ENCODE peak calls at places on chromosomes 6 and 20, in ten cellular contexts. U is tibial nerve, D is K562, T is A549, C is SK-N-SH, N is stomach, M is transverse colon, K is suprapubic skin, X is HepG2, P is sigmoid colon. G is an unnamed sample. For H3K4me1, the result is how much of the 10 kb centered on the place peaks cover.

GRCh38 chr6:16670183-16670582 is 91.1 kb downstream of the ATXN1 start:
- DNase-seq in U (no peak), P (no peak), N (no peak), K (no peak), M (peak), C (no peak), X (no peak), D (no peak), T (no peak), G (no peak)

GRCh38 chr6:169921853-169922779 is 170.7 kb downstream of the ERMARD start:
- DNase-seq in P (peak), N (no peak), X (peak), M (no peak), K (no peak), U (no peak), T (no peak), D (no peak), C (no peak), G (no peak)

GRCh38 chr6:5142915-5143314 is 57.8 kb downstream of the PPP1R3G start:
- DNase-seq in X (no peak), C (no peak), P (no peak), D (no peak), U (no peak), M (no peak), T (no peak), N (no peak), K (no peak), G (no peak)

GRCh38 chr6:94184666-94185464 is 765.5 kb upstream of the EPHA7 start:
- DNase-seq in T (no peak), C (no peak), X (no peak), P (no peak), K (no peak), U (no peak), D (no peak), M (no peak), N (no peak), G (no peak)

GRCh38 chr6:2166717-2167116 is 78.7 kb downstream of the GMDS start:
- DNase-seq in T (no peak), M (peak), P (no peak), C (no peak), U (no peak), N (peak), X (no peak), K (no peak), D (no peak), G (no peak)

GRCh38 chr20:41330343-41330720 is 10.3 kb upstream of the LPIN3 start:
- DNase-seq in M (no peak), C (no peak), N (no peak), P (no peak), K (no peak), U (no peak), D (no peak), T (no peak), X (no peak), G (no peak)

GRCh38 chr6:167846997-167847606 is 20.4 kb downstream of the AFDN start:
- DNase-seq in D (no peak), C (no peak), T (no peak), P (no peak), M (no peak), K (no peak), U (no peak), N (no peak), X (no peak), G (no peak)

GRCh38 chr6:75467906-75468460 is 25.6 kb downstream of the FILIP1 start:
- DNase-seq in M (no peak), N (no peak), K (no peak), T (no peak), D (no peak), P (peak), X (no peak), U (no peak), C (no peak), G (no peak)

GRCh38 chr6:160996316-160996715 is 4.7 kb downstream of the MAP3K4 start:
- DNase-seq in D (no peak), P (no peak), N (no peak), M (no peak), K (no peak), U (no peak), X (no peak), C (no peak), T (no peak), G (no peak)

GRCh38 chr6:14118444-14118843 is 872 bp downstream of the CD83 start:
- DNase-seq in N (no peak), C (no peak), D (no peak), M (no peak), T (no peak), U (no peak), X (no peak), K (no peak), P (no peak), G (no peak)

GRCh38 chr20:5156670-5157448 is 30.1 kb downstream of the CDS2 start:
- DNase-seq in X (peak), D (no peak), K (no peak), C (no peak), N (no peak), U (no peak), M (no peak), T (no peak), P (no peak), G (no peak)

GRCh38 chr20:53255102-53255710 is 283.0 kb downstream of the TSHZ2 start:
- DNase-seq in U (no peak), K (no peak), N (no peak), C (no peak), T (no peak), D (no peak), X (no peak), M (no peak), P (no peak), G (no peak)

GRCh38 chr6:73655341-73655917 is 1.6 kb upstream of the SLC17A5 start:
- DNase-seq in C (no peak), X (no peak), M (no peak), T (no peak), U (no peak), P (no peak), D (no peak), N (no peak), K (no peak), G (no peak)

GRCh38 chr6:121838842-121839241 is 403.4 kb downstream of the GJA1 start:
- DNase-seq in M (no peak), U (no peak), X (no peak), N (no peak), T (no peak), P (no peak), C (no peak), K (no peak), D (no peak), G (no peak)

GRCh38 chr6:46876126-46876525 is 45.6 kb downstream of the ADGRF5 start:
- DNase-seq in N (peak), X (no peak), M (no peak), U (no peak), K (peak), C (no peak), P (no peak), T (peak), D (no peak), G (no peak)

GRCh38 chr6:72080260-72080941 is 194.1 kb downstream of the RIMS1 start:
- DNase-seq in C (no peak), X (no peak), D (no peak), T (no peak), M (no peak), K (no peak), U (no peak), P (no peak), N (no peak), G (no peak)

GRCh38 chr20:33791959-33792597 is 19.1 kb upstream of the CHMP4B start:
- DNase-seq in K (peak), C (peak), X (peak), P (peak), N (peak), D (peak), M (peak), U (no peak), T (peak), G (peak)

GRCh38 chr6:33453361-33454008 is 891 bp upstream of the ZBTB9 start:
- DNase-seq in U (no peak), D (peak), N (no peak), K (no peak), C (peak), X (no peak), T (no peak), M (no peak), P (no peak), G (no peak)

GRCh38 chr6:6905961-6906518 is 201.7 kb upstream of the RREB1 start:
- DNase-seq in C (no peak), T (no peak), X (no peak), K (no peak), N (no peak), P (no peak), U (no peak), M (no peak), D (peak), G (no peak)

GRCh38 chr6:150146436-150146835 is 3.6 kb downstream of the PPP1R14C start:
- DNase-seq in D (no peak), P (no peak), U (no peak), X (no peak), M (peak), K (no peak), C (no peak), N (no peak), T (no peak), G (no peak)

GRCh38 chr6:47146426-47147174 is 104.5 kb upstream of the ADGRF1 start:
- DNase-seq in U (no peak), D (no peak), K (no peak), X (no peak), T (no peak), C (no peak), M (no peak), P (no peak), N (no peak), G (no peak)

GRCh38 chr20:53489528-53489927 is 104.1 kb downstream of the ZNF217 start:
- DNase-seq in K (no peak), M (no peak), U (no peak), C (no peak), N (no peak), X (no peak), D (no peak), P (no peak), T (no peak), G (no peak)

GRCh38 chr6:35184580-35185301 is 29.0 kb upstream of the SCUBE3 start:
- DNase-seq in U (no peak), P (no peak), C (no peak), N (no peak), T (no peak), D (no peak), X (no peak), K (no peak), M (no peak), G (no peak)

GRCh38 chr20:57390604-57391438 is at the start of gene RBM38:
- DNase-seq in D (peak), U (no peak), P (peak), N (peak), X (peak), C (peak), M (peak), K (no peak), T (peak), G (peak)

GRCh38 chr20:47392015-47392720 is 35.7 kb upstream of the ZMYND8 start:
- DNase-seq in T (peak), N (peak), U (no peak), M (no peak), C (peak), K (no peak), P (no peak), X (peak), D (peak), G (no peak)

GRCh38 chr20:43388267-43389081 is 69.2 kb upstream of the SRSF6 start:
- DNase-seq in K (no peak), X (no peak), M (no peak), T (no peak), D (no peak), U (no peak), C (no peak), P (peak), N (no peak), G (no peak)

GRCh38 chr6:104885518-104886043 is 25.9 kb upstream of the HACE1 start:
- DNase-seq in D (no peak), N (no peak), X (no peak), K (no peak), M (no peak), U (no peak), P (no peak), C (no peak), T (no peak), G (no peak)

GRCh38 chr6:167329014-167329413 is 4.1 kb downstream of the TTLL2 start:
- DNase-seq in T (no peak), P (no peak), N (no peak), M (no peak), D (no peak), C (no peak), X (no peak), K (no peak), U (no peak), G (no peak)

GRCh38 chr6:139145661-139146060 is 10.8 kb downstream of the HECA start:
- DNase-seq in C (no peak), N (no peak), T (no peak), P (no peak), K (no peak), M (no peak), U (no peak), D (no peak), X (no peak), G (no peak)

GRCh38 chr6:136249336-136249735 is 775 bp downstream of the MTFR2 start:
- DNase-seq in K (no peak), U (no peak), P (no peak), T (no peak), M (no peak), N (no peak), X (no peak), C (no peak), D (no peak), G (no peak)

GRCh38 chr20:3163099-3164042 is 3.7 kb upstream of the FASTKD5 start:
- DNase-seq in C (peak), X (no peak), P (no peak), U (no peak), N (no peak), K (no peak), D (no peak), M (no peak), T (no peak), G (no peak)

GRCh38 chr6:24183584-24183983 is 57.6 kb downstream of the NRSN1 start:
- DNase-seq in C (no peak), N (no peak), X (no peak), T (no peak), P (no peak), K (no peak), U (no peak), M (no peak), D (no peak), G (no peak)

GRCh38 chr20:64173116-64173515 is 8.9 kb downstream of the MYT1 start:
- DNase-seq in C (no peak), D (no peak), M (no peak), P (no peak), U (no peak), K (no peak), T (no peak), X (no peak), N (no peak), G (no peak)

GRCh38 chr20:8361008-8361652 is 229.1 kb downstream of the PLCB1 start:
- DNase-seq in U (no peak), D (no peak), X (no peak), C (no peak), P (no peak), T (no peak), N (no peak), M (no peak), K (no peak), G (no peak)

GRCh38 chr20:23857954-23858565 is 21.5 kb downstream of the CST5 start:
- DNase-seq in P (no peak), K (no peak), X (no peak), C (no peak), U (no peak), D (no peak), T (no peak), N (no peak), M (no peak), G (no peak)

GRCh38 chr20:14489544-14489943 is 152.1 kb upstream of the FLRT3 start:
- DNase-seq in U (no peak), K (no peak), P (no peak), T (no peak), X (no peak), M (no peak), D (no peak), N (no peak), C (no peak), G (no peak)

DNA sequence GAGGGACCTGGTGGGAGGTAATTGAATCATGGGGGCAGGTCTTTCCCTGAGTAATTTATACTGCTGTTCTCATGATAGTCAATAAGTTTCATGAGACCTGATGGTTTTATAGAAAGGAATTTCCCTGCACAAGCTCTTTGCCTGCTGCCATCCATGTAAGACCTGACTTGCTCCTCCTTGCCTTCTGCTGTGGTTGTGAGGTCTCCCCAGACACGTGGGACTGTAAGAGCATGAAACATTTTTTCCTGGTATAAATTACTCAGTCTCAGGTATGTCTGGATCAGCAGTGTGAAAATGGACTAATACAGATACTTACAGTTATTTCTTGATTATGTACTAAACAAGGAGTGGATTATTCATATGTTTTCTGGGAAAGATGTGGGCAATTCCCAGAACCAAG is 1.9 kb upstream of the TRIM38 start:
- DNase-seq in N (no peak), M (no peak), P (no peak), K (no peak), T (no peak), U (no peak), C (no peak), D (no peak), X (no peak), G (no peak)
- TF ChIP-seq EP300 in N (no peak), M (no peak), P (no peak), K (no peak), T (no peak), U (no peak), C (no peak), D (no peak), X (no peak), G (no peak)

GRCh38 chr20:50304501-50304856 is 113.8 kb downstream of the CEBPB start:
- DNase-seq in U (peak), C (peak), T (no peak), K (peak), D (no peak), P (peak), N (no peak), M (peak), X (no peak), G (peak)
- H3K4me1 ChIP-seq in U (under half), C (under half), T (half or more), K (half or more), D (under half), P (half or more), N (half or more), M (under half), X (half or more), G (under half)

DNA sequence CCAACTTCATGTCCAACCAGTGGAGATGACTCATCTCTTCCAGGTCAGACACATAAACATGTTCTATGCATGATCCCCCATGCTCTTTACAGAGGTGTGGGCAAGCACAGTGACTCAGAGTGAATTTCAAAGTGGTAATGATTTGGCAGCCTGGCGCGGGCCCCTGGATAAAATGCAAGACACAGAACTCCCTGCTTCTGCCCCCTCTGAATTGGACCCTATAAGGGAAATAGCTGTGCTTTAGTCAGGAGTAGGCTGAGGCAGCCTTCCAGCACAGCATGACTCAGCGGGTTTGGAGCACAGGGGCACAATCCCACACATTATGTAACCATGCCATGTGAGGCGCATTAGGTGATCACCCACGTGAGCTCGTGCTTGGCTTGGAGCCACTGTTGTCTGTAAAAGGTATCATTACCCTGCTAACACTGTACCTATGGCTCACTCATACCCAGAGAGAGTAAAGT is 127.4 kb downstream of the C6orf118 start:
- DNase-seq in K (no peak), T (no peak), U (no peak), N (no peak), P (no peak), M (no peak), D (no peak), X (no peak), C (no peak), G (no peak)
- TF ChIP-seq EP300 in K (no peak), T (no peak), U (no peak), N (no peak), P (no peak), M (no peak), D (no peak), X (no peak), C (no peak), G (no peak)

GRCh38 chr20:36605309-36606170 is at the start of gene RAB5IF:
- DNase-seq in C (peak), P (peak), N (peak), T (peak), X (peak), M (peak), D (peak), U (peak), K (peak), G (peak)
- H3K4me1 ChIP-seq in C (under half), P (under half), N (under half), T (under half), X (under half), M (under half), D (under half), U (under half), K (under half), G (under half)

GRCh38 chr20:62684986-62685385 is 23.6 kb upstream of the NTSR1 start:
- DNase-seq in C (no peak), K (no peak), P (no peak), D (no peak), X (no peak), M (no peak), U (no peak), N (no peak), T (no peak), G (no peak)

GRCh38 chr20:62686869-62687830 is 21.5 kb upstream of the NTSR1 start:
- DNase-seq in D (no peak), U (no peak), C (no peak), K (no peak), X (no peak), T (no peak), M (peak), N (no peak), P (no peak), G (no peak)

GRCh38 chr20:62688083-62688482 is 20.6 kb upstream of the NTSR1 start:
- DNase-seq in C (no peak), U (no peak), M (no peak), T (no peak), N (no peak), D (no peak), P (no peak), K (no peak), X (no peak), G (no peak)

GRCh38 chr20:62683136-62683535 is 25.5 kb upstream of the NTSR1 start:
- DNase-seq in U (no peak), N (no peak), T (no peak), M (no peak), X (no peak), K (no peak), C (no peak), P (no peak), D (no peak), G (no peak)

DNA sequence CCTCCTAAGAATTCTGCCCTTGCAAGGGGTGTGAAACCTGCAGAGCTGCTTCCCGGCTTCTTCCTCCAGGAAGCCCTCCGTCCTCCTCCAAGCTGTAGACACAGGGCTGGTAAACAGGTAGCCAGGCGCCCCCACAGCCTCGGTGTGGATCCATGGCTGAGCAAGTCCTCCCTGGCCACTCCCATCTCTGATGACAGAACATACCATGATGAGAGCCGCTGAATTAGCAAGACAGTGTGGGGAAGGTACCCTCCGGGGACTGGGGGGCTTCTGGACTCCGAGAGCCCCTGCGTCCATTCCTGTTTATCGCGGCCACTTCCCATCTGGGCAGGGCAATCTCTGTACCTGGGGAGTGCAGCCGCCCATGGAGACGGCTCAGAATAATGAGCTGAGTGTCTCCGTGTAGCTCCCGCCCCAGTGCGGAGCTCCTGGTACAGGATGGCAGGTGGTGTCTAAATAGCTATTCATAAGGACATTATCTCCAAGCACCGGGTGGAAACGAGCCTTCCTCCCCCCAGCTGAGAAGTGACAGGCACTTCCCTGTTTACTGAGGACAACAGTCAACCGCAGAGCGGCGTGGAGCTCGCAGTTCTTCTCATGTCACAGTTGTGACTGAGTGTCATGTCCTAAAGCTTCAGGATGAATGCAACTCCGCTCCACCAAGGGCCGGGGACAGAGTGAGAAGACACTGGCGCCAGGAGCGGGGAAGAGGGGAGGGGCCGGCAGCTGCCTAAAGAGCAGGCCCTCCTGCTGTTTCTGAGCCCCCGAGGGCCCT is 22.7 kb upstream of the NTSR1 start:
- DNase-seq in T (no peak), X (peak), K (no peak), U (no peak), M (peak), P (no peak), N (peak), D (peak), C (no peak), G (no peak)
- TF ChIP-seq EP300 in T (no peak), X (no peak), K (no peak), U (no peak), M (no peak), P (no peak), N (no peak), D (peak), C (no peak), G (no peak)

GRCh38 chr6:142954844-142955243 is 9.9 kb upstream of the HIVEP2 start:
- DNase-seq in K (no peak), C (no peak), X (no peak), N (no peak), U (no peak), D (no peak), P (no peak), M (peak), T (no peak), G (no peak)
- H3K4me1 ChIP-seq in K (under half), C (under half), X (under half), N (under half), U (under half), D (under half), P (under half), M (under half), T (under half), G (under half)

GRCh38 chr6:117590447-117590846 is 11.9 kb downstream of the GOPC start:
- DNase-seq in T (no peak), N (no peak), C (no peak), U (no peak), M (no peak), D (no peak), X (no peak), K (no peak), P (no peak), G (no peak)
- TF ChIP-seq EP300 in T (no peak), N (no peak), C (no peak), U (no peak), M (no peak), D (no peak), X (no peak), K (no peak), P (no peak), G (no peak)

G was measured in ovary.